ENCODE peak calls at places on chromosome 9, in seven cellular contexts. K is activated B cell treated with CpG ODN at 0.5 μM for 24 hours, O is astrocyte of the spinal cord, X is GM12891, V is AG09319, S is Peyer's patch, C is sciatic nerve. I is an unnamed sample.

GRCh38 chr9:38689678-38690077 is 30.3 kb downstream of the FAM240B start:
- DNase-seq in S (no peak), O (peak), V (no peak), K (no peak), C (no peak), X (no peak), I (no peak)

GRCh38 chr9:116632990-116633441 is 54.1 kb upstream of the TRIM32 start:
- DNase-seq in V (no peak), C (no peak), K (no peak), S (no peak), O (no peak), X (no peak), I (peak)

GRCh38 chr9:81028504-81028903 is 660.8 kb downstream of the TLE1 start:
- DNase-seq in K (no peak), V (no peak), C (no peak), O (peak), S (no peak), X (no peak), I (peak)

GRCh38 chr9:13110766-13111400 is 168.6 kb downstream of the MPDZ start:
- DNase-seq in X (no peak), C (peak), K (no peak), V (peak), S (no peak), O (peak), I (peak)

GRCh38 chr9:70683841-70684240 is 269.4 kb upstream of the KLF9 start:
- DNase-seq in K (no peak), X (no peak), V (no peak), C (no peak), O (no peak), S (no peak), I (no peak)

GRCh38 chr9:928363-929042 is 48.0 kb upstream of the DMRT3 start:
- DNase-seq in S (no peak), C (no peak), K (no peak), O (no peak), X (peak), V (no peak), I (no peak)

GRCh38 chr9:27654629-27655285 is 81.5 kb upstream of the C9orf72 start:
- DNase-seq in X (no peak), K (no peak), O (no peak), C (no peak), S (no peak), V (no peak), I (no peak)

GRCh38 chr9:135349963-135350360 is 129.6 kb upstream of the PPP1R26 start:
- DNase-seq in C (no peak), K (no peak), X (no peak), O (no peak), V (no peak), S (no peak), I (no peak)

GRCh38 chr9:124220551-124221451 is 36.9 kb upstream of the NEK6 start:
- DNase-seq in S (no peak), O (peak), X (no peak), C (peak), V (no peak), K (no peak), I (no peak)

GRCh38 chr9:136576269-136576626 is 30.4 kb upstream of the NOTCH1 start:
- DNase-seq in K (no peak), V (no peak), S (no peak), X (no peak), O (peak), C (no peak), I (no peak)

GRCh38 chr9:132990781-132991180 is 12.3 kb downstream of the GFI1B start:
- DNase-seq in C (no peak), X (no peak), K (no peak), V (no peak), O (no peak), S (no peak), I (no peak)

GRCh38 chr9:135217836-135218235 is 130.4 kb downstream of the OLFM1 start:
- DNase-seq in O (no peak), S (no peak), C (no peak), V (no peak), K (no peak), X (no peak), I (no peak)

GRCh38 chr9:84668204-84669007 is 1.1 kb upstream of the NTRK2 start:
- DNase-seq in K (no peak), X (peak), O (peak), C (peak), V (peak), S (no peak), I (no peak)

GRCh38 chr9:37449877-37450632 is 15.2 kb downstream of the ZBTB5 start:
- DNase-seq in V (no peak), X (no peak), C (no peak), S (no peak), O (no peak), K (no peak), I (no peak)

GRCh38 chr9:87546704-87547103 is 49.0 kb downstream of the DAPK1 start:
- DNase-seq in C (no peak), S (no peak), X (no peak), K (no peak), V (no peak), O (no peak), I (no peak)

GRCh38 chr9:75601280-75601679 is 289.2 kb upstream of the PCSK5 start:
- DNase-seq in K (no peak), O (no peak), X (no peak), S (no peak), C (no peak), V (no peak), I (no peak)

GRCh38 chr9:25677301-25678146 is 720 bp downstream of the TUSC1 start:
- DNase-seq in S (peak), K (peak), O (peak), C (peak), X (peak), V (no peak), I (peak)

GRCh38 chr9:127233582-127234350 is 30.8 kb upstream of the GARNL3 start:
- DNase-seq in O (no peak), V (no peak), C (no peak), K (no peak), S (no peak), X (no peak), I (no peak)

GRCh38 chr9:130263601-130264413 is 1.8 kb upstream of the HMCN2 start:
- DNase-seq in K (no peak), O (no peak), X (no peak), S (no peak), C (peak), V (no peak), I (no peak)

GRCh38 chr9:107078061-107078460 is 205.0 kb upstream of the RAD23B start:
- DNase-seq in X (no peak), O (no peak), S (no peak), K (no peak), C (no peak), V (no peak), I (no peak)

GRCh38 chr9:9913276-9913832 is 699.4 kb downstream of the PTPRD start:
- DNase-seq in S (no peak), K (no peak), V (no peak), X (no peak), O (no peak), C (no peak), I (no peak)

GRCh38 chr9:125431741-125432271 is 170.2 kb downstream of the GAPVD1 start:
- DNase-seq in C (peak), O (no peak), V (no peak), K (peak), X (no peak), S (no peak), I (no peak)

GRCh38 chr9:14400658-14400995 is 86.7 kb upstream of the NFIB start:
- DNase-seq in X (no peak), O (peak), V (peak), C (peak), S (no peak), K (no peak), I (no peak)